ENCODE peak calls at places on chromosomes 4 and X, in eight cellular contexts. P is heart left ventricle, R is GM12865, Z is mesothelial cell of epicardium, H is activated B cell treated with CpG ODN at 0.5 μM for 24 hours, N is dorsolateral prefrontal cortex, E is choroid plexus epithelial cell, Y is stomach. J is an unnamed sample.

GRCh38 chr4:129429566-129430339 is 333.8 kb downstream of the C4orf33 start:
- DNase-seq in P (no peak), R (no peak), Z (no peak), H (no peak), N (no peak), E (no peak), Y (no peak), J (no peak)

GRCh38 chrX:1361275-1361674 is 24.7 kb downstream of the IL3RA start:
- DNase-seq in P (no peak), R (no peak), Z (no peak), H (no peak), N (no peak), E (no peak), Y (no peak), J (peak)

GRCh38 chr4:123976285-123976684 is 579.7 kb downstream of the SPRY1 start:
- DNase-seq in P (no peak), R (peak), Z (no peak), H (no peak), N (no peak), E (peak), Y (no peak), J (no peak)

GRCh38 chr4:173091362-173091761 is 77.2 kb upstream of the GALNT7 start:
- DNase-seq in P (no peak), R (no peak), Z (no peak), H (no peak), N (no peak), E (no peak), Y (no peak), J (no peak)

GRCh38 chr4:73213917-73214663 is 44.5 kb downstream of the ANKRD17 start:
- DNase-seq in P (no peak), R (no peak), Z (no peak), H (no peak), N (no peak), E (peak), Y (no peak), J (no peak)

GRCh38 chrX:69510137-69510715 is 6.1 kb downstream of the NALF2 start:
- DNase-seq in P (no peak), R (no peak), Z (no peak), H (no peak), N (no peak), E (no peak), Y (no peak), J (no peak)

GRCh38 chr4:98796986-98797385 is 131.9 kb downstream of the EIF4E start:
- DNase-seq in P (no peak), R (no peak), Z (no peak), H (no peak), N (no peak), E (no peak), Y (no peak), J (no peak)

GRCh38 chr4:78720994-78721677 is 55.0 kb upstream of the BMP2K start:
- DNase-seq in P (peak), R (peak), Z (no peak), H (no peak), N (no peak), E (no peak), Y (no peak), J (no peak)

GRCh38 chrX:55758033-55758432 is 40.5 kb downstream of the RRAGB start:
- DNase-seq in P (no peak), R (no peak), Z (no peak), H (no peak), N (no peak), E (peak), Y (no peak), J (no peak)

GRCh38 chr4:74624351-74625151 is 169.8 kb downstream of the BTC start:
- DNase-seq in P (no peak), R (no peak), Z (no peak), H (no peak), N (no peak), E (peak), Y (no peak), J (no peak)

GRCh38 chrX:133849676-133850075 is 135.7 kb downstream of the GPC3 start:
- DNase-seq in P (no peak), R (no peak), Z (no peak), H (no peak), N (no peak), E (peak), Y (no peak), J (no peak)

GRCh38 chrX:28552322-28552721 is 34.9 kb upstream of the IL1RAPL1 start:
- DNase-seq in P (no peak), R (no peak), Z (no peak), H (no peak), N (no peak), E (peak), Y (no peak), J (no peak)

GRCh38 chrX:123817288-123817894 is 42.5 kb upstream of the XIAP start:
- DNase-seq in P (no peak), R (no peak), Z (no peak), H (no peak), N (no peak), E (no peak), Y (peak), J (no peak)

GRCh38 chrX:130347336-130347735 is 7.6 kb downstream of the SLC25A14 start:
- DNase-seq in P (no peak), R (no peak), Z (no peak), H (no peak), N (no peak), E (peak), Y (no peak), J (no peak)

GRCh38 chrX:139158256-139158655 is 372.3 kb upstream of the F9 start:
- DNase-seq in P (no peak), R (no peak), Z (no peak), H (no peak), N (no peak), E (no peak), Y (peak), J (no peak)

GRCh38 chrX:20149326-20149725 is 7.7 kb upstream of the EIF1AX start:
- DNase-seq in P (no peak), R (no peak), Z (no peak), H (no peak), N (no peak), E (no peak), Y (no peak), J (no peak)

GRCh38 chr4:48470570-48470969 is 12.6 kb upstream of the SLC10A4 start:
- DNase-seq in P (no peak), R (no peak), Z (no peak), H (no peak), N (no peak), E (no peak), Y (no peak), J (no peak)

GRCh38 chr4:184957451-184958115 is 60.7 kb upstream of the HELT start:
- DNase-seq in P (no peak), R (no peak), Z (no peak), H (no peak), N (no peak), E (no peak), Y (no peak), J (no peak)

GRCh38 chr4:75547647-75548387 is 8.0 kb upstream of the ODAPH start:
- DNase-seq in P (peak), R (no peak), Z (peak), H (no peak), N (peak), E (peak), Y (peak), J (peak)

GRCh38 chr4:129446074-129446473 is 350.1 kb downstream of the C4orf33 start:
- DNase-seq in P (no peak), R (no peak), Z (no peak), H (no peak), N (no peak), E (peak), Y (no peak), J (no peak)

GRCh38 chrX:110847334-110847733 is 51.7 kb upstream of the CHRDL1 start:
- DNase-seq in P (no peak), R (peak), Z (no peak), H (no peak), N (no peak), E (peak), Y (no peak), J (no peak)

GRCh38 chr4:7342223-7342576 is 92.5 kb downstream of the PSAPL1 start:
- DNase-seq in P (no peak), R (no peak), Z (no peak), H (no peak), N (peak), E (no peak), Y (no peak), J (no peak)

GRCh38 chrX:7146703-7147430 is 645 bp upstream of the STS start:
- DNase-seq in P (no peak), R (peak), Z (no peak), H (peak), N (peak), E (peak), Y (peak), J (no peak)

GRCh38 chrX:12702509-12703091 is 88.6 kb upstream of the PRPS2 start:
- DNase-seq in P (no peak), R (peak), Z (no peak), H (no peak), N (no peak), E (peak), Y (no peak), J (no peak)

GRCh38 chr4:79920454-79920853 is 152.6 kb downstream of the ANTXR2 start:
- DNase-seq in P (no peak), R (no peak), Z (no peak), H (no peak), N (no peak), E (no peak), Y (no peak), J (no peak)

GRCh38 chrX:124641737-124642491 is 295.6 kb downstream of the SH2D1A start:
- DNase-seq in P (no peak), R (no peak), Z (no peak), H (no peak), N (no peak), E (no peak), Y (no peak), J (no peak)

GRCh38 chrX:41475611-41476241 is 28.6 kb downstream of the NYX start:
- DNase-seq in P (no peak), R (no peak), Z (no peak), H (no peak), N (no peak), E (peak), Y (no peak), J (no peak)

GRCh38 chr4:26815199-26815598 is 45.4 kb upstream of the STIM2 start:
- DNase-seq in P (no peak), R (no peak), Z (no peak), H (no peak), N (no peak), E (no peak), Y (no peak), J (no peak)

GRCh38 chr4:2330119-2331042 is 68.5 kb upstream of the MXD4 start:
- DNase-seq in P (no peak), R (no peak), Z (no peak), H (no peak), N (no peak), E (peak), Y (no peak), J (no peak)
- TF ChIP-seq CTCF in P (no peak), R (no peak), Z (no peak), H (no peak), N (no peak), E (peak), Y (no peak), J (no peak)

DNA sequence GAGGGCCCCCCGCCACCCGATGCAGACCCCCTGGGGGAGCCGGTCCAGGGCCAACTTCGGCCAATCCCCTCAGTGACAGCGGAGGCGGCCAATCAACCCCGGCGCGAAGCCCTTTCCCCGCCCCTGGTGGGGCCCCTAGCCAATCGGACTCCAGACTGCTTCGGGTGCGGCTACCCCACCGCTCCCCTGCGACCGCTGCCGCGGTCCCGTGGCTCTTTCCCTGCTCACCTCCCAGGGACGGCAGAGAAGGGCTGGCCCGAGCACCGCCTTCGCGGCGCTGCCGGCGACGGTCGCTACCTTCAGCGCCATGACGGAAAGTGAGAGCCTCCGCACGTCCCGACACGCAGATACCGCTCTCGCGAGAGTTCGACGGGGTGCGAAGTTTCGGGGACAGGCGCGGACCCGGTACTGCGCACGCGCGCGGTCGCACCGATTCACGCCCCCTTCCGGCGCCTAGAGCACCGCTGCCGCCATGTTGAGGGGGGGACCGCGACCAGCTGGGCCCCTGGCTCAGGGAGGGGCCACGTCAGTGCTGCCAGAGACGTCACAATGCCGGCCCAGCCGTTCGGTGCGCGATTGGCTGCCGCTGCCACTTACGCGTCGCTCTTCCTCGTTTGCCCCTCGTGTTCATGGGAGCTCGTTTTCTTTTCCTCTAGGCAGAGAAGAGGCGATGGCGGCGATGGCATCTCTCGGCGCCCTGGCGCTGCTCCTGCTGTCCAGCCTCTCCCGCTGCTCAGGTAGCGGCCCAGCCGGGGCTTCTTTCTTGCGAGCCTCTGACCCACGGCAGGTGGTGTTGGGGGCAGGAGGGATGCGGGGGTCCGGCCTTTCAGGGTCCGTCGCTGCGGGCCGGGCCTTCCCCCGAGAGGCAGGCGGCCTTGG is at the start of the genes IDH3G and SSR4:
- DNase-seq in P (peak), R (peak), Z (peak), H (peak), N (peak), E (peak), Y (peak), J (peak)
- TF ChIP-seq CTCF in P (peak), R (no peak), Z (no peak), H (no peak), N (peak), E (peak), Y (no peak), J (no peak)

GRCh38 chr4:14792702-14793227 is 209.5 kb upstream of the CPEB2 start:
- DNase-seq in P (no peak), R (no peak), Z (no peak), H (no peak), N (no peak), E (no peak), Y (no peak), J (no peak)
- TF ChIP-seq CTCF in P (no peak), R (no peak), Z (no peak), H (no peak), N (no peak), E (no peak), Y (no peak), J (no peak)

GRCh38 chr4:102826890-102827673 is at the start of gene UBE2D3:
- DNase-seq in P (peak), R (peak), Z (peak), H (peak), N (peak), E (peak), Y (peak), J (peak)
- TF ChIP-seq CTCF in P (no peak), R (peak), Z (no peak), H (no peak), N (peak), E (peak), Y (no peak), J (no peak)

DNA sequence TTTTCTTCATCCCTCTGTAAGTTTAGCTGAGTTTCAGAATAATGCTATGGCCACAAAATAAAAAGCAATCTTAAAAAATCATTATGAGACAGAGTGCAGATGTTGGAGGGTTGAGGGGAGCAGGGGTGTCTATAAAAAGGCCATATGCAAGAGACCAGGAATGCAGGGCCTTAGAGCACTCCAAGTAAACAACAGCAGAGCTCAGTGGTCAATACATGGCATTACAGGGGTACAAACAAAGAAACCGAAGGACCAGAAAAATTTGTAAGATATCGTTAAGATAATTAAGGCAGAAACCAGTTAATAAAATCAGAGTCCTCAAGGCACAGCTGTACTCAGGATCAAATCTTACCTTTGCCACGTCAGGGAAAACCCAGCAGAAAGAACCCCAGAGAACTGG is 28.4 kb upstream of the NDST3 start:
- DNase-seq in P (no peak), R (no peak), Z (no peak), H (no peak), N (no peak), E (no peak), Y (no peak), J (no peak)
- TF ChIP-seq CTCF in P (no peak), R (no peak), Z (no peak), H (no peak), N (no peak), E (no peak), Y (no peak), J (no peak)

GRCh38 chr4:67332627-67333026 is 212.7 kb downstream of the CENPC start:
- DNase-seq in P (no peak), R (peak), Z (no peak), H (no peak), N (no peak), E (peak), Y (no peak), J (no peak)
- TF ChIP-seq CTCF in P (no peak), R (peak), Z (peak), H (no peak), N (no peak), E (peak), Y (no peak), J (no peak)